ENCODE peak calls at places on chromosomes 2 and 18, in four cellular contexts. Y is psoas muscle; N is fibroblast of lung; H is CD8-positive, alpha-beta T cell. G is an unnamed sample.

GRCh38 chr2:41194235-41194634 is 742.3 kb upstream of the SLC8A1 start:
- DNase-seq in Y (no peak), N (peak; percentile 76), H (no peak), G (peak; percentile 92)

GRCh38 chr18:48473816-48474215 is 64.6 kb upstream of the ZBTB7C start:
- DNase-seq in N (no peak), Y (no peak), H (no peak), G (no peak)

GRCh38 chr2:159736048-159736447 is 23.7 kb downstream of the MARCHF7 start:
- DNase-seq in H (no peak), Y (no peak), N (peak; percentile 82), G (no peak)

GRCh38 chr2:196703660-196704209 is 64.2 kb downstream of the CCDC150 start:
- DNase-seq in H (no peak), Y (no peak), N (peak; percentile 68), G (no peak)

GRCh38 chr2:132725134-132725533 is 55.1 kb upstream of the LYPD1 start:
- DNase-seq in N (no peak), H (no peak), Y (no peak), G (no peak)

GRCh38 chr2:108182489-108182888 is 57.3 kb upstream of the SULT1C3 start:
- DNase-seq in N (peak; percentile 1), H (no peak), Y (no peak), G (peak; percentile 55)

GRCh38 chr2:24721470-24721869 is 71.7 kb downstream of the PTRHD1 start:
- DNase-seq in Y (peak; percentile 89), N (peak; percentile 83), H (no peak), G (peak; percentile 75)

GRCh38 chr2:53998834-53999233 is 28.0 kb upstream of the PSME4 start:
- DNase-seq in Y (no peak), N (no peak), H (no peak), G (no peak)

GRCh38 chr2:207469953-207470699 is 59.6 kb upstream of the CREB1 start:
- DNase-seq in Y (no peak), N (no peak), H (no peak), G (no peak)

GRCh38 chr18:44878335-44878734 is 197.6 kb downstream of the SETBP1 start:
- DNase-seq in Y (no peak), H (no peak), N (no peak), G (no peak)

GRCh38 chr2:72993147-72993546 is 75.8 kb downstream of the EMX1 start:
- DNase-seq in Y (peak; percentile 44), H (no peak), N (peak; percentile 7), G (peak; percentile 16)

GRCh38 chr2:38754049-38754448 is 2.9 kb upstream of the SRSF7 start:
- DNase-seq in H (no peak), N (no peak), Y (no peak), G (no peak)

GRCh38 chr18:22193466-22193865 is 24.1 kb downstream of the GATA6 start:
- DNase-seq in H (no peak), Y (no peak), N (no peak), G (peak; percentile 65)

GRCh38 chr18:36314098-36314497 is 16.6 kb downstream of the FHOD3 start:
- DNase-seq in N (peak; percentile 49), H (no peak), Y (peak; percentile 79), G (no peak)

GRCh38 chr18:36308711-36309435 is 11.4 kb downstream of the FHOD3 start:
- DNase-seq in N (no peak), H (no peak), Y (no peak), G (no peak)

GRCh38 chr18:36312806-36313395 is 15.4 kb downstream of the FHOD3 start:
- DNase-seq in H (no peak), N (peak; percentile 72), Y (no peak), G (peak; percentile 49)

GRCh38 chr18:36309436-36310391 is 12.2 kb downstream of the FHOD3 start:
- DNase-seq in H (no peak), N (peak; percentile 100), Y (peak; percentile 68), G (peak; percentile 99)

GRCh38 chr18:36311026-36311570 is 13.6 kb downstream of the FHOD3 start:
- DNase-seq in N (no peak), H (no peak), Y (no peak), G (no peak)
- H3K27ac ChIP-seq in N (no peak overlapping the region), H (no peak overlapping the region), Y (no peak overlapping the region), G (peak overlapping the region; percentile 97)

DNA sequence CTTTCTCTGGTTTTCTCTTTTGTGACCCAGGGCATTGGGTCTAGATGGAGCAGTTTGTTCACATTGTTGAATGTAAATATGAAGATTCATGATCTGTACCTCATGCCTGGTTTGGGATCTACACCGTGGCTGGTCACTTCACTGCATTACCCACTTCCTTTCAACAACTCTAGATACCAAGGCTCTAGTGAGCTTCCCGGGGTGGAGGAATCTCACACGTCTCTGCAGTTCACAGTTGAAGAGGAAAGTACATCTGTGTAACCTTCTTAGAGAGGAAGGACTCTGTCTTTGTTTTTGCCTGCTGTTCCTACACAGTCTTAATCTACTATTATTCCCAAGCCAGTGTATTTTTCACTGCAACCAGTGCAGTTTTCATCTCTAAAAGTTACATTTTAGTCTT is 574.8 kb downstream of the MBD2 start:
- DNase-seq in Y (no peak), N (no peak), H (no peak), G (no peak)
- H3K4me3 ChIP-seq in Y (no peak overlapping the region), N (no peak overlapping the region), H (no peak overlapping the region), G (no peak overlapping the region)

GRCh38 chr2:60429681-60430080 is 123.8 kb downstream of the BCL11A start:
- DNase-seq in N (no peak), Y (no peak), H (no peak), G (no peak)
- TF ChIP-seq CTCF in N (no peak), Y (no peak), H (no peak), G (no peak)

GRCh38 chr2:50773533-50773932 is 258.4 kb downstream of the NRXN1 start:
- DNase-seq in N (no peak), Y (no peak), H (no peak), G (no peak)
- H3K27ac ChIP-seq in N (no peak overlapping the region), Y (no peak overlapping the region), H (no peak overlapping the region), G (no peak overlapping the region)

DNA sequence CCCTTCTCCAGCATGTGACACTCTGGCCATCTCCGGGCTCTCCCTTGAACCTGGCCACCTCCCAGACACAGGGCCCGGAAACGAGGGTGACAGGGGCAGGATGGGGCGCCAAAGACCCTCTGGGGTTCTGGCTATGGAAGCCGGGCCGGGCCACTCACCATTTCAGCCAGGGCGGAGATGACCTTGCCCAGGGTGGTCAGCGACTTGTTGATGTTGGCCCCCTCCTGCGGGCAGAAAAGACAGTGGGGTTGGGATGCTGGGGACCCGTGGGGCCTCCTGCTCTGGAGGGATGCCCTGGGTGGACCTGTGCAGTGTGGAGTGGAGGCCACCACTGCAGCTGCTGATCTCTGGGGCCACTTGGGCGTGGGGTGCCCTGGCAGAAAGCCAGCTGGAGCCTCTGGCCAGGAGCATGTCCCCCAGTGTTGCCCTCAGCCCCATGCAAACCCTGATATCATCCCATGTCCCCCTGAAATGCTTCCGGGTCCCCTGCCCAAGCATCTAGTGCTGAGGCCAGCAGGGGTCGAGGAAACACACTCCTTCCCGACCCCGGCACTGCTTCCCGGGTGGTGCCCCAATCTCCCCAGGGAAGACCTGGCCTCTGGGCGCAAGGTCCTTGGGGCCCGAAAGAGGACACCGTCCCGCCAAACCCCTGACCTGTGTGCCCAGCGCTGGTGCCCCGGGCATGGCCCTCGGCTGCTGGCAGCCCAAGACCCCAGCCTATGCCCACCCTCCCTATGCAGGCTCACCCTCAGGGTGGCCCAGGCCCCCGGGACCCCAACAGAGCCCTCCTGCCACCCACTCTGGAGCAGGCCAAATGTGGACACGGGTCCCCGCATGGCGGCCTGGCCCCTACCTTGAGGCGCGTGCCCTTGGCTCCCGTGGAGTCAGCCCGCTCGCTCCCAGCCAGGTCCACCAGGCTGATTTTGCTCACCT is 36.9 kb downstream of the KIF1A start:
- DNase-seq in Y (no peak), H (no peak), N (no peak), G (no peak)
- H3K4me3 ChIP-seq in Y (no peak overlapping the region), H (no peak overlapping the region), N (no peak overlapping the region), G (no peak overlapping the region)

DNA sequence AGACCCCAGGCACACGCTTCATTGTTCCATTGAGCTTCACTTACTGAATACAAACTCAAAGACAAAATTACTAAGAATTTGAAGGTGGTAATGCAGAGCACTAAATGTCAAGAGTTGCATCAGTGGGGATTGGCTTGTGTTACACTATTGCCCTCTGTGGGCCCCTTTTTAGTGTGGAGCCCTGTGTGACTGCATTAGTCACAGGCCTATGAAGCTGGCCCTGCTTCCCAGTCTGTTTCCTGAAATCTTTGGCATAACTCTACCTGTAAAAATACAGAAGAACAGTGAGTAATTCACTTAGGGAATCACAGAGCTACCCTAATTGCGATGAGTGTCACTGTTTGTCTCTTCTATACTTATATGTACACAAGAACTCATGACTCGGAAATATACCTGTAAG is 40.0 kb upstream of the STPG4 start:
- DNase-seq in N (peak; percentile 54), Y (no peak), H (no peak), G (no peak)
- TF ChIP-seq CTCF in N (no peak), Y (no peak), H (no peak), G (no peak)

GRCh38 chr18:57806891-57807280 is 3.8 kb upstream of the ATP8B1 start:
- DNase-seq in N (peak; percentile 88), Y (no peak), H (no peak), G (peak; percentile 49)

GRCh38 chr18:57811477-57812125 is 8.5 kb upstream of the ATP8B1 start:
- DNase-seq in N (peak; percentile 65), Y (no peak), H (no peak), G (no peak)

GRCh38 chr18:57807336-57808117 is 4.4 kb upstream of the ATP8B1 start:
- DNase-seq in N (peak; percentile 89), H (no peak), Y (no peak), G (no peak)

GRCh38 chr18:57806201-57806890 is 3.2 kb upstream of the ATP8B1 start:
- DNase-seq in N (no peak), H (no peak), Y (no peak), G (no peak)

DNA sequence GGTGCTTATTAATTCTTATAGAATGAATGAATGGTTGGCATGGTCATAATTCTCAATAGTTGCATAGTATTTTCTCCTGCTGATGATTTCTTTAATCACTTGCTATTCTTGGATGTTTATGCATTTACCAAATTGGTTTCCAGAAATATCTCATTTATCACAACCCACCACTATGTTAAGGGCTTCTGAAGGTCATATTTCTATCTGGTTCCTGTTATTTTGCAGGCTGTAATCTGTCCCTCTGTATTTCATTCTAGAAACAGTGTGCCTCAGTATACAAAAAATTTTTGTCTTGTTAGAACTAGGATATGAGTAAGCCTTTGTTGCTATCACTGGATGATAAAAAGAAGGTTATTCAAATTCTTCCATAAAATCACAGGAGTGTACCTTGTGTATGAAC is 6.1 kb upstream of the ATP8B1 start:
- DNase-seq in H (no peak), Y (no peak), N (peak; percentile 61), G (no peak)
- H3K27ac ChIP-seq in H (no peak overlapping the region), Y (no peak overlapping the region), N (peak overlapping the region; percentile 53), G (peak overlapping the region; percentile 3)

GRCh38 chr2:43832457-43832856 is 6.2 kb downstream of the ABCG5 start:
- DNase-seq in N (peak; percentile 18), H (no peak), Y (no peak), G (no peak)

GRCh38 chr2:43826305-43827250 is 12.1 kb downstream of the ABCG5 start:
- DNase-seq in N (no peak), Y (no peak), H (no peak), G (no peak)

GRCh38 chr2:43825841-43826240 is 12.8 kb downstream of the ABCG5 start:
- DNase-seq in N (no peak), H (no peak), Y (no peak), G (no peak)

GRCh38 chr2:43837033-43837432 is 1.6 kb downstream of the ABCG5 start:
- DNase-seq in N (no peak), H (no peak), Y (no peak), G (no peak)

GRCh38 chr2:43831438-43832294 is 7.0 kb downstream of the ABCG5 start:
- DNase-seq in Y (no peak), N (peak; percentile 4), H (no peak), G (no peak)
- H3K4me3 ChIP-seq in Y (peak overlapping the region; percentile 47), N (no peak overlapping the region), H (no peak overlapping the region), G (peak overlapping the region; percentile 40)